ENCODE peak calls at places on chromosomes 11 and 22, in eight cellular contexts. E, B, J, H, O, U, N and Q are unnamed samples.
A peak's percentile ranks its signal among the peaks of the same experiment; 100 is the strongest.

GRCh38 chr11:25453471-25453870 is 878.5 kb upstream of the ANO3 start:
- DNase-seq in B (no peak), U (no peak), O (no peak), J (no peak), E (no peak), N (no peak), H (no peak), Q (no peak)

GRCh38 chr11:26783997-26784396 is 62.1 kb upstream of the SLC5A12 start:
- DNase-seq in N (no peak), O (no peak), U (no peak), H (no peak), J (no peak), E (no peak), B (no peak), Q (no peak)

GRCh38 chr11:117815262-117815803 is 9.2 kb downstream of the FXYD2 start:
- DNase-seq in U (peak; percentile 75), B (no peak), E (peak; percentile 22), N (peak; percentile 55), J (no peak), H (no peak), O (no peak), Q (peak; percentile 52)

GRCh38 chr11:19595840-19596751 is 116.5 kb upstream of the NAV2 start:
- DNase-seq in E (no peak), H (peak; percentile 85), O (no peak), U (peak; percentile 89), B (peak; percentile 61), N (no peak), J (no peak), Q (no peak)

GRCh38 chr11:126115820-126116319 is 53.2 kb upstream of the CDON start:
- DNase-seq in N (peak; percentile 73), J (peak; percentile 96), E (peak; percentile 73), U (peak; percentile 74), B (no peak), O (no peak), H (peak; percentile 87), Q (peak; percentile 64)

GRCh38 chr22:37196539-37197450 is 8.7 kb upstream of the C1QTNF6 start:
- DNase-seq in U (peak; percentile 89), E (peak; percentile 76), J (no peak), B (peak; percentile 89), H (peak; percentile 84), O (no peak), N (peak; percentile 91), Q (peak; percentile 86)

GRCh38 chr11:130439876-130440275 is 8.6 kb upstream of the ADAMTS15 start:
- DNase-seq in E (no peak), U (no peak), B (no peak), H (peak; percentile 80), O (no peak), N (no peak), J (no peak), Q (no peak)

GRCh38 chr11:625636-626319 is 1.0 kb upstream of the CDHR5 start:
- DNase-seq in H (no peak), B (no peak), J (no peak), E (no peak), U (no peak), N (peak; percentile 60), O (no peak), Q (peak; percentile 56)